ENCODE peak calls at places on chromosome 13, in five cellular contexts. I is right cardiac atrium, F is H9, B is ovary, E is psoas muscle. P is an unnamed sample.

GRCh38 chr13:97245011-97245410 is 22.9 kb downstream of the MBNL2 start:
- DNase-seq in F (no peak), I (no peak), E (no peak), B (no peak), P (no peak)

GRCh38 chr13:48291730-48292129 is 11.8 kb upstream of the RB1 start:
- DNase-seq in F (no peak), B (no peak), I (no peak), E (no peak), P (no peak)

GRCh38 chr13:45219938-45220375 is 19.1 kb upstream of the KCTD4 start:
- DNase-seq in F (no peak), B (no peak), I (no peak), E (no peak), P (no peak)

GRCh38 chr13:92896842-92897241 is 329.8 kb upstream of the GPC6 start:
- DNase-seq in B (no peak), I (no peak), E (no peak), F (no peak), P (peak; percentile 2)

GRCh38 chr13:64556391-64556790 is 2673.7 kb downstream of the PCDH9 start:
- DNase-seq in F (no peak), I (no peak), E (no peak), B (no peak), P (no peak)

GRCh38 chr13:24911135-24911524 is 147.2 kb downstream of the RNF17 start:
- DNase-seq in F (no peak), E (no peak), B (no peak), I (no peak), P (no peak)

GRCh38 chr13:37617162-37617561 is 18.6 kb upstream of the POSTN start:
- DNase-seq in F (no peak), I (no peak), B (no peak), E (no peak), P (no peak)

GRCh38 chr13:28181413-28181812 is 43.1 kb downstream of the PAN3 start:
- DNase-seq in B (no peak), F (no peak), I (no peak), E (no peak), P (no peak)

GRCh38 chr13:97275265-97275664 is 53.1 kb downstream of the MBNL2 start:
- DNase-seq in B (no peak), I (no peak), F (no peak), E (no peak), P (no peak)

GRCh38 chr13:32225494-32225931 is 89.7 kb downstream of the ZAR1L start:
- DNase-seq in B (no peak), F (no peak), E (no peak), I (no peak), P (no peak)

GRCh38 chr13:80840313-80840976 is 499.5 kb upstream of the SPRY2 start:
- DNase-seq in B (no peak), F (no peak), E (no peak), I (no peak), P (no peak)

GRCh38 chr13:68152414-68152813 is 922.3 kb upstream of the PCDH9 start:
- DNase-seq in F (no peak), E (no peak), I (no peak), B (no peak), P (no peak)

GRCh38 chr13:87234981-87235380 is 436.2 kb upstream of the SLITRK5 start:
- DNase-seq in E (no peak), F (no peak), B (no peak), I (no peak), P (no peak)

GRCh38 chr13:113474179-113474578 is 16.3 kb downstream of the DCUN1D2 start:
- DNase-seq in E (no peak), B (no peak), F (no peak), I (peak; percentile 76), P (no peak)

GRCh38 chr13:36323951-36324566 is 22.1 kb downstream of the SPART start:
- DNase-seq in I (no peak), E (no peak), F (no peak), B (no peak), P (no peak)

GRCh38 chr13:113981611-113982295 is 7.9 kb upstream of the C13orf46 start:
- DNase-seq in F (no peak), B (no peak), E (peak; percentile 12), I (peak; percentile 37), P (no peak)

GRCh38 chr13:112244061-112244460 is 132.1 kb upstream of the SPACA7 start:
- DNase-seq in B (no peak), I (no peak), F (no peak), E (no peak), P (no peak)

GRCh38 chr13:98496239-98496668 is 80.7 kb downstream of the STK24 start:
- DNase-seq in E (peak; percentile 70), I (peak; percentile 79), B (no peak), F (no peak), P (no peak)

GRCh38 chr13:103349664-103350063 is 283.4 kb upstream of the SLC10A2 start:
- DNase-seq in F (no peak), I (peak; percentile 32), B (no peak), E (no peak), P (peak; percentile 48)

GRCh38 chr13:73702419-73703071 is 431.7 kb downstream of the KLF12 start:
- DNase-seq in F (no peak), I (no peak), E (no peak), B (no peak), P (no peak)

GRCh38 chr13:59384154-59384553 is 779.6 kb downstream of the DIAPH3 start:
- DNase-seq in I (no peak), F (no peak), B (no peak), E (no peak), P (no peak)

GRCh38 chr13:31742102-31742695 is 2.9 kb downstream of the RXFP2 start:
- DNase-seq in B (peak; percentile 67), F (peak; percentile 66), E (peak; percentile 34), I (peak; percentile 72), P (peak; percentile 66)

GRCh38 chr13:42393573-42394360 is 121.8 kb downstream of the AKAP11 start:
- DNase-seq in E (no peak), F (no peak), I (no peak), B (no peak), P (no peak)
- H3K27ac ChIP-seq in E (no peak overlapping the region), F (no peak overlapping the region), I (no peak overlapping the region), B (no peak overlapping the region), P (no peak overlapping the region)

GRCh38 chr13:42109957-42110356 is 61.5 kb downstream of the DGKH start:
- DNase-seq in F (no peak), B (no peak), I (no peak), E (no peak), P (no peak)
- H3K27ac ChIP-seq in F (no peak overlapping the region), B (no peak overlapping the region), I (no peak overlapping the region), E (no peak overlapping the region), P (no peak overlapping the region)

GRCh38 chr13:29954082-29955043 is 103.9 kb upstream of the UBL3 start:
- DNase-seq in I (no peak), E (no peak), B (no peak), F (no peak), P (no peak)
- H3K27ac ChIP-seq in I (no peak overlapping the region), E (no peak overlapping the region), B (no peak overlapping the region), F (no peak overlapping the region), P (no peak overlapping the region)

GRCh38 chr13:74889321-74889720 is 592.6 kb downstream of the TBC1D4 start:
- DNase-seq in B (no peak), F (no peak), E (no peak), I (no peak), P (no peak)

GRCh38 chr13:74886496-74886895 is 595.5 kb downstream of the TBC1D4 start:
- DNase-seq in E (no peak), F (no peak), I (no peak), B (no peak), P (no peak)

GRCh38 chr13:74895042-74895811 is 586.7 kb downstream of the TBC1D4 start:
- DNase-seq in I (no peak), F (no peak), B (no peak), E (no peak), P (no peak)

DNA sequence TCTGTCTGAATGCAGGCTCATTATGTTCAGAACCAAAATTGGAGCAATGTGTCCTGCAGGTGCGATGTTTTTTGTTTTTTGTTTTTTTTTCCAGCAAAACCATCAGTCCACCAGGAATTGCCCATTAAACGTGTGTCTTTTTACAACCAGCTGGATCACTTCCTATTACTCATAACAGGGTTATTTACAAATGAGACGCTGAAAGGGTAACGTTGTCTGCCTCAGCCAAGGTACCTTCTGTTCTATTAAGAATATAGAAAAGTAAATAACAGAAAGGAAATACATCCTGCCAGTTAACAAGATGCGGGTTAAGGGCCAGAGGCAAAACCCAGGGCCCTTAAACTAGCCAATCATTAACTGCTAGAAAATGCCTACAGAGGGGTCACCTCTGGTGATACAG is 590.4 kb downstream of the TBC1D4 start:
- DNase-seq in B (no peak), F (no peak), E (no peak), I (no peak), P (no peak)
- H3K27ac ChIP-seq in B (no peak overlapping the region), F (no peak overlapping the region), E (no peak overlapping the region), I (no peak overlapping the region), P (no peak overlapping the region)

GRCh38 chr13:95541308-95541707 is 11.2 kb upstream of the CLDN10 start:
- DNase-seq in F (no peak), I (no peak), E (no peak), B (no peak), P (no peak)
- H3K27ac ChIP-seq in F (no peak overlapping the region), I (no peak overlapping the region), E (peak overlapping the region; percentile 73), B (no peak overlapping the region), P (no peak overlapping the region)

GRCh38 chr13:99768986-99769385 is 202.6 kb downstream of the ZIC5 start:
- DNase-seq in B (no peak), E (no peak), I (no peak), F (no peak), P (no peak)

GRCh38 chr13:99778500-99778899 is 193.1 kb downstream of the ZIC5 start:
- DNase-seq in I (no peak), F (no peak), B (no peak), E (no peak), P (no peak)

GRCh38 chr13:99777873-99778272 is 193.7 kb downstream of the ZIC5 start:
- DNase-seq in E (no peak), B (no peak), I (no peak), F (no peak), P (no peak)

GRCh38 chr13:99774644-99775043 is 196.9 kb downstream of the ZIC5 start:
- DNase-seq in E (no peak), F (no peak), I (no peak), B (no peak), P (no peak)
- H3K27ac ChIP-seq in E (no peak overlapping the region), F (no peak overlapping the region), I (no peak overlapping the region), B (no peak overlapping the region), P (no peak overlapping the region)

GRCh38 chr13:50463662-50464061 is 379.8 kb downstream of the DLEU7 start:
- DNase-seq in I (no peak), F (no peak), B (no peak), E (no peak), P (no peak)
- H3K27ac ChIP-seq in I (no peak overlapping the region), F (no peak overlapping the region), B (no peak overlapping the region), E (no peak overlapping the region), P (no peak overlapping the region)